ENCODE peak calls at places on chromosomes 3 and 15, in eight cellular contexts. J is progenitor cell of endocrine pancreas, C is thoracic aorta, F is cardiac fibroblast, D is AG09309, Q is MCF 10A, Z is MM.1S, T is tibial nerve. V is an unnamed sample.
A peak's percentile ranks its signal among the peaks of the same experiment; 100 is the strongest.

GRCh38 chr15:70156781-70157261 is 59.1 kb upstream of the TLE3 start:
- DNase-seq in J (no peak), C (no peak), F (peak; percentile 70), D (no peak), Q (peak; percentile 45), Z (no peak), T (no peak), V (no peak)

GRCh38 chr3:169430687-169431404 is 232.7 kb downstream of the MECOM start:
- DNase-seq in J (no peak), C (no peak), F (peak; percentile 87), D (peak; percentile 13), Q (peak; percentile 45), Z (peak; percentile 72), T (no peak), V (no peak)

GRCh38 chr15:50150851-50151250 is 31.1 kb upstream of the SLC27A2 start:
- DNase-seq in J (no peak), C (no peak), F (no peak), D (no peak), Q (no peak), Z (no peak), T (no peak), V (no peak)

GRCh38 chr3:150870406-150870805 is 34.8 kb downstream of the MINDY4B start:
- DNase-seq in J (no peak), C (no peak), F (peak; percentile 50), D (no peak), Q (no peak), Z (no peak), T (no peak), V (no peak)

GRCh38 chr3:140386357-140387100 is 291.3 kb upstream of the TRIM42 start:
- DNase-seq in J (no peak), C (no peak), F (peak; percentile 6), D (no peak), Q (peak; percentile 7), Z (no peak), T (no peak), V (no peak)

GRCh38 chr3:184368804-184369183 is 7.3 kb downstream of the POLR2H start:
- DNase-seq in J (no peak), C (no peak), F (peak; percentile 81), D (peak; percentile 54), Q (no peak), Z (no peak), T (no peak), V (no peak)

GRCh38 chr3:183817111-183817510 is 8.3 kb downstream of the MAP6D1 start:
- DNase-seq in J (no peak), C (no peak), F (no peak), D (no peak), Q (no peak), Z (no peak), T (no peak), V (no peak)

GRCh38 chr3:196620228-196620627 is 19.3 kb upstream of the NRROS start:
- DNase-seq in J (no peak), C (no peak), F (peak; percentile 26), D (no peak), Q (no peak), Z (no peak), T (no peak), V (no peak)

GRCh38 chr15:31452595-31453557 is 126.2 kb downstream of the KLF13 start:
- DNase-seq in J (no peak), C (no peak), F (no peak), D (no peak), Q (no peak), Z (no peak), T (no peak), V (no peak)

GRCh38 chr3:9893739-9894138 is 3.3 kb downstream of the JAGN1 start:
- DNase-seq in J (no peak), C (no peak), F (no peak), D (no peak), Q (no peak), Z (no peak), T (no peak), V (no peak)

GRCh38 chr3:173410836-173411235 is 13.3 kb downstream of the NLGN1 start:
- DNase-seq in J (no peak), C (no peak), F (no peak), D (no peak), Q (no peak), Z (no peak), T (no peak), V (no peak)

GRCh38 chr3:129315386-129315991 is 36.8 kb downstream of the HMCES start:
- DNase-seq in J (no peak), C (no peak), F (peak; percentile 33), D (no peak), Q (peak; percentile 29), Z (peak; percentile 38), T (peak; percentile 29), V (peak; percentile 69)

GRCh38 chr3:148833223-148833622 is 5.6 kb downstream of the CPB1 start:
- DNase-seq in J (no peak), C (no peak), F (no peak), D (no peak), Q (no peak), Z (no peak), T (no peak), V (no peak)

GRCh38 chr3:64797000-64797399 is 109.2 kb upstream of the ADAMTS9 start:
- DNase-seq in J (no peak), C (no peak), F (no peak), D (no peak), Q (no peak), Z (no peak), T (no peak), V (no peak)

GRCh38 chr3:107227091-107227490 is 150.1 kb upstream of the CCDC54 start:
- DNase-seq in J (no peak), C (no peak), F (peak; percentile 34), D (no peak), Q (no peak), Z (no peak), T (no peak), V (no peak)

GRCh38 chr3:39637807-39638206 is 170.3 kb downstream of the MOBP start:
- DNase-seq in J (no peak), C (no peak), F (peak; percentile 29), D (no peak), Q (peak; percentile 65), Z (no peak), T (no peak), V (no peak)
- TF ChIP-seq CTCF in J (peak; percentile 32), C (no peak), F (peak; percentile 28), D (peak; percentile 38), Q (peak; percentile 38), Z (peak; percentile 11), T (no peak), V (no peak)

GRCh38 chr15:93477721-93478120 is 388.7 kb upstream of the RGMA start:
- DNase-seq in J (no peak), C (no peak), F (no peak), D (no peak), Q (no peak), Z (no peak), T (no peak), V (no peak)

GRCh38 chr15:93479679-93480078 is 390.7 kb upstream of the RGMA start:
- DNase-seq in J (no peak), C (no peak), F (no peak), D (no peak), Q (no peak), Z (no peak), T (peak; percentile 95), V (no peak)

GRCh38 chr15:93477188-93477587 is 388.2 kb upstream of the RGMA start:
- DNase-seq in J (no peak), C (no peak), F (no peak), D (no peak), Q (no peak), Z (no peak), T (no peak), V (no peak)

GRCh38 chr15:93476491-93477176 is 387.6 kb upstream of the RGMA start:
- DNase-seq in J (no peak), C (no peak), F (no peak), D (no peak), Q (peak; percentile 17), Z (no peak), T (no peak), V (no peak)

DNA sequence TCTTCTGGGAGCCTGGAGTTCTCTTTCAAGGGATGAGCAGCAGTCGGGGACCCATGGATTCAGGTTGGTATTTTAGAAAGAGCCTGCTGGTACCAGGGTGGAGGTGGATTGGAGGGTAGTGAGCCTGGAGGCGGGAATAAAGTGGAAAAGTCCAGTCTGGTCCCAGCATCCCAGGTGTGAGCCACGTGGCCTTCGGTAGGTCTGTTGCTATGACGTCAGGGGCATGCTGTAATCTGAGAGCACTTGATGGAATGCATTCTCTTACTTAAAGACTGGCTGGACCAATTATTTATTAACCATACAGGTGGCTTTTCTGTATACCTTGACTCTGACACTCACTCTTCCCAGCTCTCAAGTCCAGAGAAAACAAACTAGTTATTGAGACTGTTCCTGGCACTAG is 389.9 kb upstream of the RGMA start:
- DNase-seq in J (no peak), C (no peak), F (no peak), D (no peak), Q (no peak), Z (no peak), T (no peak), V (no peak)
- TF ChIP-seq CTCF in J (no peak), C (no peak), F (no peak), D (no peak), Q (no peak), Z (no peak), T (no peak), V (no peak)

GRCh38 chr3:157542711-157543485 is 39.7 kb upstream of the VEPH1 start:
- DNase-seq in J (peak; percentile 25), C (no peak), F (peak; percentile 86), D (no peak), Q (peak; percentile 32), Z (no peak), T (peak; percentile 62), V (no peak)
- TF ChIP-seq CTCF in J (peak; percentile 42), C (no peak), F (peak; percentile 41), D (peak; percentile 44), Q (no peak), Z (no peak), T (no peak), V (no peak)

GRCh38 chr3:8280161-8280560 is 221.5 kb upstream of the LMCD1 start:
- DNase-seq in J (no peak), C (no peak), F (no peak), D (no peak), Q (no peak), Z (no peak), T (no peak), V (no peak)

GRCh38 chr3:8282541-8283165 is 219.0 kb upstream of the LMCD1 start:
- DNase-seq in J (no peak), C (no peak), F (no peak), D (no peak), Q (peak; percentile 19), Z (no peak), T (no peak), V (no peak)

GRCh38 chr3:8283180-8283579 is 218.4 kb upstream of the LMCD1 start:
- DNase-seq in J (no peak), C (no peak), F (no peak), D (no peak), Q (no peak), Z (no peak), T (no peak), V (no peak)

GRCh38 chr3:8279476-8279875 is 222.1 kb upstream of the LMCD1 start:
- DNase-seq in J (no peak), C (no peak), F (no peak), D (no peak), Q (no peak), Z (no peak), T (no peak), V (no peak)

DNA sequence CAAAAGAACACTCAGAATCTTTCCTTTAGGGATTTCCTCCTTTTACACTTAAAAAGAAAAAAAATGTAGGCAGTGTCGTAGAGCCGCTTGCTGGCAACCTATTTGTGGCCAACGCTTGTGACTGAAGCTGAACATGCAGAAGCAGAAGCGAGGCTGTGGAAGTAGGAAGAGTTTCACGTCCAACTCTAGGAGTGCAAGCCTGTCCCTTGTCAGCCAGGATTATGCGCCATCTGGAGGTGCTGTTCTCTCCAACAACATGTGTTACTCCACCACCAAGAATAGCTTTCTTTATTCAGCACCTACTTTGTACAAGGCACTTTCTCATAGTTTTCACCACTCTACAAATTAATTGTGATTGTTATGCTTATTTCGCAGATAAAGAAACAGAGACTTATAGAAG is 223.2 kb upstream of the LMCD1 start:
- DNase-seq in J (no peak), C (no peak), F (no peak), D (no peak), Q (peak; percentile 9), Z (no peak), T (no peak), V (no peak)
- TF ChIP-seq CTCF in J (no peak), C (no peak), F (no peak), D (no peak), Q (no peak), Z (no peak), T (no peak), V (no peak)

V was measured in GM20000.